ENCODE peak calls at places on chromosome 17, in five cellular contexts. A, N, H, Y and S are unnamed samples.
A peak's percentile ranks its signal among the peaks of the same experiment; 100 is the strongest.

GRCh38 chr17:81412490-81413093 is 17.3 kb downstream of the BAHCC1 start:
- DNase-seq in Y (no peak), N (no peak), A (peak; percentile 50), H (no peak), S (peak; percentile 60)

GRCh38 chr17:82005701-82006348 is 16.9 kb downstream of the CENPX start:
- DNase-seq in Y (no peak), A (no peak), N (no peak), H (no peak), S (no peak)

GRCh38 chr17:79996291-79996690 is 39.4 kb downstream of the TBC1D16 start:
- DNase-seq in H (no peak), Y (no peak), A (no peak), N (no peak), S (no peak)

GRCh38 chr17:44543213-44543904 is 13.9 kb upstream of the FZD2 start:
- DNase-seq in N (no peak), H (peak; percentile 83), A (no peak), Y (no peak), S (no peak)

GRCh38 chr17:73388578-73388905 is 76.7 kb upstream of the CDC42EP4 start:
- DNase-seq in Y (no peak), H (no peak), A (no peak), N (no peak), S (no peak)

GRCh38 chr17:7023576-7024401 is 939 bp downstream of the BCL6B start:
- DNase-seq in N (peak; percentile 83), Y (peak; percentile 99), H (peak; percentile 61), A (peak; percentile 83), S (peak; percentile 97)

GRCh38 chr17:32518856-32519768 is 32.3 kb downstream of the CDK5R1 start:
- DNase-seq in Y (peak; percentile 86), N (peak; percentile 76), A (peak; percentile 73), H (peak; percentile 80), S (peak; percentile 69)

GRCh38 chr17:16304832-16305231 is 48.4 kb downstream of the CENPV start:
- DNase-seq in A (no peak), N (peak; percentile 17), H (peak; percentile 22), Y (no peak), S (no peak)

GRCh38 chr17:35028531-35029262 is 34.8 kb downstream of the RFFL start:
- DNase-seq in N (no peak), Y (no peak), H (no peak), A (no peak), S (no peak)

GRCh38 chr17:80643700-80644099 is 99.1 kb downstream of the RPTOR start:
- DNase-seq in Y (no peak), A (no peak), H (no peak), N (no peak), S (no peak)

GRCh38 chr17:21301593-21302550 is 17.4 kb downstream of the MAP2K3 start:
- DNase-seq in Y (peak; percentile 80), A (no peak), N (no peak), H (no peak), S (no peak)

GRCh38 chr17:6178959-6179358 is 108.8 kb downstream of the WSCD1 start:
- DNase-seq in Y (no peak), N (no peak), H (no peak), A (no peak), S (no peak)

GRCh38 chr17:78027121-78027520 is 68.6 kb downstream of the TNRC6C start:
- DNase-seq in N (no peak), Y (no peak), A (no peak), H (no peak), S (no peak)

GRCh38 chr17:67312265-67312664 is 54.1 kb downstream of the PSMD12 start:
- DNase-seq in H (no peak), Y (no peak), A (no peak), N (no peak), S (no peak)

GRCh38 chr17:6843241-6843890 is 11.8 kb upstream of the TEKT1 start:
- DNase-seq in N (no peak), H (peak; percentile 65), A (no peak), Y (no peak), S (no peak)

GRCh38 chr17:2191785-2192184 is 111.8 kb downstream of the SMG6 start:
- DNase-seq in H (no peak), Y (no peak), A (no peak), N (no peak), S (no peak)

GRCh38 chr17:30239089-30239462 is 3.6 kb upstream of the SLC6A4 start:
- DNase-seq in N (no peak), H (no peak), Y (no peak), A (no peak), S (no peak)

GRCh38 chr17:36149296-36149820 is 27.1 kb downstream of the TBC1D3B start:
- DNase-seq in Y (no peak), A (no peak), N (no peak), H (no peak), S (no peak)

GRCh38 chr17:82101767-82102679 is 4.0 kb upstream of the FASN start:
- DNase-seq in H (no peak), Y (no peak), N (no peak), A (no peak), S (no peak)

GRCh38 chr17:4369557-4370230 is 3.2 kb upstream of the UBE2G1 start:
- DNase-seq in H (no peak), N (no peak), Y (no peak), A (no peak), S (no peak)

GRCh38 chr17:77002103-77003045 is 134.2 kb downstream of the MGAT5B start:
- DNase-seq in A (no peak), Y (no peak), N (no peak), H (no peak), S (no peak)

GRCh38 chr17:80844418-80844990 is 147.1 kb upstream of the CHMP6 start:
- DNase-seq in N (no peak), A (no peak), Y (peak; percentile 71), H (no peak), S (no peak)

GRCh38 chr17:19943026-19943425 is 34.6 kb downstream of the AKAP10 start:
- DNase-seq in N (no peak), Y (no peak), A (no peak), H (no peak), S (no peak)

GRCh38 chr17:64448665-64449512 is at the start of gene MILR1:
- DNase-seq in H (no peak), N (no peak), A (no peak), Y (no peak), S (no peak)

GRCh38 chr17:4566785-4567184 is 6.4 kb upstream of the GGT6 start:
- DNase-seq in Y (no peak), N (peak; percentile 76), H (peak; percentile 88), A (no peak), S (no peak)

DNA sequence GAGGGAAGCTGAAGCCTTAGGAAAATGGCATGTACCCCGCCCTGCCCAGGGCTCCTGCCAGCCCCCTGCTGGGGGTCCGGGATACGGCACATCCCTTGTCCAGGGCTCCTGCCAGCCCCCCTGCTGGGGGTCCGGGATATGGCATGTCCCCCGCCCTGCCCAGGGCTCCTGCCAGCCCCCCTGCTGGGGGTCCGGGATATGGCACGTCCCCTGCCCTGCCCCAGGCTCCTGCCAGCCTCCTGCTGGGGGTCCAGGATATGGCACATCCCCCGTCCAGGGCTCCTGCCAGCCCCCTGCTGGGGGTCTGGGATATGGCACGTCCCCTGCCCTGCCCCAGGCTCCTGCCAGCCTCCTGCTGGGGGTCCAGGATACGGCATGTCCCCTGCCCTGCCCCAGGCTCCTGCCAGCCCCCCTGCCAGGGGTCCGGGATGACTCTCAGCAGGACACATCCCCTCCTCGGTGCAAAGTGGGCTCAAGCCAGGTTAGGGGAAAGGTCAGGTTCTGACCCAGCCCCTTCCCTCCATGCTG is 43.2 kb downstream of the RPH3AL start:
- DNase-seq in A (no peak), N (peak; percentile 71), Y (peak; percentile 66), H (peak; percentile 61), S (no peak)
- TF ChIP-seq CTCF in A (peak; percentile 28), N (peak; percentile 77), Y (peak; percentile 37), H (peak; percentile 58), S (peak; percentile 30)

GRCh38 chr17:49616086-49616485 is 40.4 kb downstream of the NXPH3 start:
- DNase-seq in H (no peak), A (no peak), Y (no peak), N (no peak), S (no peak)
- TF ChIP-seq CTCF in H (peak; percentile 29), A (no peak), Y (no peak), N (peak; percentile 21), S (no peak)

GRCh38 chr17:75773808-75774470 is 8.9 kb upstream of the GALK1 start:
- DNase-seq in N (no peak), H (no peak), Y (peak; percentile 73), A (no peak), S (no peak)
- TF ChIP-seq CTCF in N (peak; percentile 33), H (no peak), Y (no peak), A (no peak), S (no peak)

DNA sequence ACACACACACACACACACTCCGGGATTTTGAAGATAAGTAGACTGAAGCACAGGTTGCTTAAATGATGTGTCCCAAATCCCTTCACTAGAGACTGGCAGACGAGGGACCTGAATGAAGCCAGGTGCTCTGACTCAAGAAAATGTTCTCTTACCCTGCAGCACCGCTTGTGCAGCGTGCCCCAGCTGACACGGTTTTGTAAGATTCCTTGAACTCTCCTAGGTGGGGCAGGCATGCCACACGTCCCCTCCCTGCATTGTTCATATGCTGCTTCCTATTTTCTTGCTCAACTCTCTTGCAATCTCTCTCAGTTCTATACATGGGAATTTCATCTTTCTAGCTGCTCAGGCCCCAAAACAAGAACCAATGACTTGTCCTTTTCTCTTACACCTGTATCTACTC is 22.1 kb upstream of the HNF1B start:
- DNase-seq in H (no peak), Y (no peak), N (no peak), A (no peak), S (no peak)
- TF ChIP-seq CTCF in H (no peak), Y (no peak), N (no peak), A (no peak), S (no peak)